ENCODE peak calls at places on chromosomes 16 and 17, in five cellular contexts. One of them, this sample, is unnamed.

GRCh38 chr17:17732892-17733670 is 51.8 kb downstream of the RAI1 start:
- DNase-seq in fibroblast of mammary gland: peak; percentile 56
- DNase-seq in CD14-positive monocyte: no peak
- DNase-seq in transverse colon: no peak
- DNase-seq in PC-9: peak; percentile 60
- DNase-seq in this sample: no peak

GRCh38 chr17:39485555-39485954 is 24.3 kb downstream of the CDK12 start:
- DNase-seq in fibroblast of mammary gland: peak; percentile 91
- DNase-seq in PC-9: peak; percentile 97
- DNase-seq in transverse colon: no peak
- DNase-seq in CD14-positive monocyte: no peak
- DNase-seq in this sample: no peak

GRCh38 chr17:71628306-71628705 is 492.5 kb upstream of the SOX9 start:
- DNase-seq in transverse colon: no peak
- DNase-seq in CD14-positive monocyte: no peak
- DNase-seq in PC-9: no peak
- DNase-seq in fibroblast of mammary gland: no peak
- DNase-seq in this sample: no peak

GRCh38 chr17:6710317-6710716 is 2.9 kb downstream of the SLC13A5 start:
- DNase-seq in PC-9: no peak
- DNase-seq in CD14-positive monocyte: no peak
- DNase-seq in transverse colon: no peak
- DNase-seq in fibroblast of mammary gland: peak; percentile 9
- DNase-seq in this sample: no peak

GRCh38 chr16:2910441-2910840 is 1.3 kb upstream of the FLYWCH1 start:
- DNase-seq in CD14-positive monocyte: no peak
- DNase-seq in fibroblast of mammary gland: peak; percentile 53
- DNase-seq in PC-9: peak; percentile 41
- DNase-seq in transverse colon: no peak
- DNase-seq in this sample: no peak

GRCh38 chr16:50323335-50324011 is 45.3 kb downstream of the BRD7 start:
- DNase-seq in transverse colon: no peak
- DNase-seq in CD14-positive monocyte: no peak
- DNase-seq in fibroblast of mammary gland: peak; percentile 76
- DNase-seq in PC-9: peak; percentile 42
- DNase-seq in this sample: no peak

GRCh38 chr16:23351360-23351759 is 49.3 kb downstream of the SCNN1B start:
- DNase-seq in CD14-positive monocyte: no peak
- DNase-seq in fibroblast of mammary gland: no peak
- DNase-seq in transverse colon: peak; percentile 79
- DNase-seq in PC-9: no peak
- DNase-seq in this sample: no peak

GRCh38 chr17:78951967-78952551 is 26.9 kb upstream of the TIMP2 start:
- DNase-seq in transverse colon: no peak
- DNase-seq in PC-9: no peak
- DNase-seq in fibroblast of mammary gland: no peak
- DNase-seq in CD14-positive monocyte: no peak
- DNase-seq in this sample: no peak

GRCh38 chr17:74742153-74742515 is 5.1 kb downstream of the RAB37 start:
- DNase-seq in CD14-positive monocyte: no peak
- DNase-seq in PC-9: peak; percentile 78
- DNase-seq in fibroblast of mammary gland: no peak
- DNase-seq in transverse colon: peak; percentile 71
- DNase-seq in this sample: peak; percentile 66

GRCh38 chr16:13973321-13974023 is 53.5 kb downstream of the ERCC4 start:
- DNase-seq in transverse colon: no peak
- DNase-seq in PC-9: no peak
- DNase-seq in fibroblast of mammary gland: no peak
- DNase-seq in CD14-positive monocyte: no peak
- DNase-seq in this sample: no peak
- TF ChIP-seq CTCF in transverse colon: no peak
- TF ChIP-seq CTCF in PC-9: no peak
- TF ChIP-seq CTCF in fibroblast of mammary gland: no peak
- TF ChIP-seq CTCF in CD14-positive monocyte: no peak
- TF ChIP-seq CTCF in this sample: no peak

GRCh38 chr17:37650419-37651003 is 7.3 kb upstream of the DDX52 start:
- DNase-seq in CD14-positive monocyte: no peak
- DNase-seq in fibroblast of mammary gland: peak; percentile 68
- DNase-seq in transverse colon: peak; percentile 41
- DNase-seq in PC-9: peak; percentile 48
- DNase-seq in this sample: peak; percentile 29

GRCh38 chr17:37651846-37652245 is 8.6 kb upstream of the DDX52 start:
- DNase-seq in transverse colon: no peak
- DNase-seq in PC-9: no peak
- DNase-seq in fibroblast of mammary gland: no peak
- DNase-seq in CD14-positive monocyte: no peak
- DNase-seq in this sample: no peak

GRCh38 chr17:37643829-37644228 is 583 bp upstream of the DDX52 start:
- DNase-seq in fibroblast of mammary gland: no peak
- DNase-seq in PC-9: no peak
- DNase-seq in CD14-positive monocyte: no peak
- DNase-seq in transverse colon: no peak
- DNase-seq in this sample: no peak

GRCh38 chr17:37643118-37643766 is at the start of gene DDX52:
- DNase-seq in PC-9: peak; percentile 84
- DNase-seq in transverse colon: peak; percentile 95
- DNase-seq in CD14-positive monocyte: peak; percentile 86
- DNase-seq in fibroblast of mammary gland: peak; percentile 85
- DNase-seq in this sample: peak; percentile 90

GRCh38 chr17:37648555-37648954 is 5.3 kb upstream of the DDX52 start:
- DNase-seq in CD14-positive monocyte: no peak
- DNase-seq in fibroblast of mammary gland: peak; percentile 77
- DNase-seq in transverse colon: no peak
- DNase-seq in PC-9: peak; percentile 51
- DNase-seq in this sample: no peak
- TF ChIP-seq CTCF in CD14-positive monocyte: no peak
- TF ChIP-seq CTCF in fibroblast of mammary gland: no peak
- TF ChIP-seq CTCF in transverse colon: no peak
- TF ChIP-seq CTCF in PC-9: no peak
- TF ChIP-seq CTCF in this sample: no peak

GRCh38 chr16:53761967-53762726 is 58.2 kb downstream of the FTO start:
- DNase-seq in transverse colon: no peak
- DNase-seq in CD14-positive monocyte: no peak
- DNase-seq in fibroblast of mammary gland: no peak
- DNase-seq in PC-9: no peak
- DNase-seq in this sample: no peak
- TF ChIP-seq CTCF in transverse colon: no peak
- TF ChIP-seq CTCF in CD14-positive monocyte: no peak
- TF ChIP-seq CTCF in fibroblast of mammary gland: no peak
- TF ChIP-seq CTCF in PC-9: no peak
- TF ChIP-seq CTCF in this sample: no peak

GRCh38 chr16:14486520-14487303 is 143.3 kb downstream of the PARN start:
- DNase-seq in fibroblast of mammary gland: peak; percentile 97
- DNase-seq in CD14-positive monocyte: no peak
- DNase-seq in transverse colon: peak; percentile 82
- DNase-seq in PC-9: peak; percentile 89
- DNase-seq in this sample: no peak

GRCh38 chr16:14487579-14487978 is 142.5 kb downstream of the PARN start:
- DNase-seq in fibroblast of mammary gland: no peak
- DNase-seq in PC-9: no peak
- DNase-seq in transverse colon: peak; percentile 19
- DNase-seq in CD14-positive monocyte: no peak
- DNase-seq in this sample: no peak

GRCh38 chr16:14485811-14486519 is 144.1 kb downstream of the PARN start:
- DNase-seq in transverse colon: no peak
- DNase-seq in fibroblast of mammary gland: peak; percentile 22
- DNase-seq in PC-9: no peak
- DNase-seq in CD14-positive monocyte: no peak
- DNase-seq in this sample: no peak

GRCh38 chr16:14483819-14484385 is 146.2 kb downstream of the PARN start:
- DNase-seq in transverse colon: no peak
- DNase-seq in fibroblast of mammary gland: no peak
- DNase-seq in CD14-positive monocyte: no peak
- DNase-seq in PC-9: no peak
- DNase-seq in this sample: no peak

DNA sequence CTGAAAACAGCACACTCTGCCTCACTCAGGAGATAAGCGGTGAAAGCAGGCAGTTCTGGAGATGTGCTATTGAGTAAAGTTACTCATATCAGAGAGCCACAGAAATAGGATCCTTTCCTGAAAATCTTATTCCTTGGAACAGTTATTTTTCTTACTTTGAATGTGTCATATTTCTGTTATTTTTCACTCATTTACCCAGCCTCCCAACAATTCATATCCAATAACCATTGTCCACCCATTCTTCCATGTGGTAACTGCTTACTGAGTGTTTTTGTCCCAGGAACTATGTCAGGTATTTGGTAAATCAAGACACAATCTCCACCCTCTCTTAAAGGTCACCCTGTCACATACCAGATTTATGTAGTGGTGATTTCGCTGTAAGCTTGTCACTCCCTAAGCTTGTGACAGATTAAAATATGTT is 144.9 kb downstream of the PARN start:
- DNase-seq in transverse colon: no peak
- DNase-seq in PC-9: peak; percentile 49
- DNase-seq in fibroblast of mammary gland: peak; percentile 26
- DNase-seq in CD14-positive monocyte: no peak
- DNase-seq in this sample: no peak
- TF ChIP-seq CTCF in transverse colon: no peak
- TF ChIP-seq CTCF in PC-9: no peak
- TF ChIP-seq CTCF in fibroblast of mammary gland: no peak
- TF ChIP-seq CTCF in CD14-positive monocyte: no peak
- TF ChIP-seq CTCF in this sample: peak; percentile 5

DNA sequence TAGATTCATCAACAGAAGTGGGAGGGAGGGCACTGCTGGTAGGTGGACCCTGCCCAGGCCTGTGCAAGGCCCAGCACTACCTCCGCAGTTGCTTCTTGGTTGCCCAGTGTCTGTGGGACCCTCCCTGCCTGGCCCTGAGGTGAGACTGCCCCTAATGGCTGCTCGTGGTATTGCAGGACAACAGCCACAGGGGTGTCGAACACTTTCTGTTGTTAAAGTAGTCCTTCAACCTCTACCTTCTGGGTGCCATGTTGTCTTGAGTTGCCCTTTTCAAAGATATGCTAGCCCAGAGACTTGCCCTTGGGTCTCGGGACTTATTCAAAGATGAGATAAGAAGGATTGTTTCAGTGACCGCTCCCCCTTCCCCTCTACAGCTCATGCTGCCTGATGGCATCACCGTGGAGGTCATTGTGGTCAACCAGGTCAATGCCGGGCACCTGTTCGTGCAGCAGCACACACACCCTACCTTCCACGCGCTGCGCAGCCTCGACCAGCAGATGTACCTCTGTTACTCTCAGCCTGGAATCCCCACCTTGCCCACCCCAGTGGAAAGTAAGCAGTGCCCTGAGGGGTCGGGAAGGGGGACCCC is 29.1 kb downstream of the AKAP1 start:
- DNase-seq in CD14-positive monocyte: no peak
- DNase-seq in transverse colon: peak; percentile 68
- DNase-seq in fibroblast of mammary gland: peak; percentile 25
- DNase-seq in PC-9: no peak
- DNase-seq in this sample: peak; percentile 74
- TF ChIP-seq CTCF in CD14-positive monocyte: peak; percentile 95
- TF ChIP-seq CTCF in transverse colon: peak; percentile 78
- TF ChIP-seq CTCF in fibroblast of mammary gland: peak; percentile 88
- TF ChIP-seq CTCF in PC-9: peak; percentile 98
- TF ChIP-seq CTCF in this sample: peak; percentile 71

GRCh38 chr17:43983515-43984411 is 20.7 kb upstream of the NAGS start:
- DNase-seq in CD14-positive monocyte: no peak
- DNase-seq in transverse colon: peak; percentile 34
- DNase-seq in PC-9: no peak
- DNase-seq in fibroblast of mammary gland: no peak
- DNase-seq in this sample: no peak
- TF ChIP-seq CTCF in CD14-positive monocyte: no peak
- TF ChIP-seq CTCF in transverse colon: no peak
- TF ChIP-seq CTCF in PC-9: no peak
- TF ChIP-seq CTCF in fibroblast of mammary gland: peak; percentile 40
- TF ChIP-seq CTCF in this sample: no peak

This sample was measured in GM20000.